ENCODE peak calls at places on chromosomes 13 and 19, in four cellular contexts. One of them, this sample, is unnamed.

GRCh38 chr19:49409441-49410029 is 13.7 kb downstream of the PTH2 start:
- DNase-seq in SK-N-SH: no peak
- DNase-seq in uterus: no peak
- DNase-seq in HFFc6: no peak
- DNase-seq in this sample: no peak

GRCh38 chr19:50695251-50696064 is 24.1 kb downstream of the SHANK1 start:
- DNase-seq in SK-N-SH: peak; percentile 97
- DNase-seq in HFFc6: no peak
- DNase-seq in uterus: no peak
- DNase-seq in this sample: peak; percentile 84

GRCh38 chr19:50334741-50335421 is 5.7 kb upstream of the KCNC3 start:
- DNase-seq in HFFc6: no peak
- DNase-seq in SK-N-SH: no peak
- DNase-seq in uterus: no peak
- DNase-seq in this sample: no peak

GRCh38 chr19:7492142-7493055 is 3.6 kb upstream of the PEX11G start:
- DNase-seq in uterus: no peak
- DNase-seq in SK-N-SH: no peak
- DNase-seq in HFFc6: no peak
- DNase-seq in this sample: no peak

GRCh38 chr19:13764821-13765394 is 586 bp downstream of the MRI1 start:
- DNase-seq in HFFc6: no peak
- DNase-seq in uterus: no peak
- DNase-seq in SK-N-SH: peak; percentile 74
- DNase-seq in this sample: no peak

GRCh38 chr13:94251801-94252200 is 227.7 kb downstream of the DCT start:
- DNase-seq in uterus: peak; percentile 14
- DNase-seq in SK-N-SH: no peak
- DNase-seq in HFFc6: no peak
- DNase-seq in this sample: no peak

GRCh38 chr19:48616041-48616436 is 1.2 kb upstream of the FAM83E start:
- DNase-seq in SK-N-SH: no peak
- DNase-seq in uterus: no peak
- DNase-seq in HFFc6: no peak
- DNase-seq in this sample: no peak

GRCh38 chr19:16380943-16381755 is 56.5 kb downstream of the KLF2 start:
- DNase-seq in SK-N-SH: no peak
- DNase-seq in uterus: no peak
- DNase-seq in HFFc6: no peak
- DNase-seq in this sample: no peak

GRCh38 chr13:28792992-28793391 is 27.1 kb upstream of the MTUS2 start:
- DNase-seq in uterus: no peak
- DNase-seq in HFFc6: peak; percentile 90
- DNase-seq in SK-N-SH: no peak
- DNase-seq in this sample: no peak

DNA sequence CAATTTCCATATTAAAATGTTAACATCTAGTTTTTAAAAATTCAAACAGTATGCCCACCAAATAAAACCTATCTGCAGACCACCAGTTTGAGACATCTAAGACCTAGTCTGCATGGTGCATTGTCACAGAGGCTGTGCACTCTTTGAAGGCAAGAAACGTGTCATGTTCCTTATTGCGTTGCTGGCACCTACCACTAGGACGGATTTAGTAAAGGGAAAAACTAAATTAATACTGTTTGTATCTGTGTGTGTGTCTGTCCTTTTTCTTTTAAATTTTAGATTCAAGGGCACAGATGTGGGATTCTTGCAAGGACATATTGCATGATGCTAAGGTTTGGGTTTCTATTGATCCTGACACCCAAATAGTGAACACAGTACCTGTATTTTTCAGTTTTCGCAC is 481.4 kb downstream of the UQCRFS1 start:
- DNase-seq in HFFc6: no peak
- DNase-seq in SK-N-SH: no peak
- DNase-seq in uterus: no peak
- DNase-seq in this sample: no peak
- TF ChIP-seq CTCF in HFFc6: peak; percentile 32
- TF ChIP-seq CTCF in SK-N-SH: no peak
- TF ChIP-seq CTCF in uterus: no peak
- TF ChIP-seq CTCF in this sample: no peak

GRCh38 chr13:82803341-82803740 is 1078.9 kb downstream of the SLITRK1 start:
- DNase-seq in uterus: no peak
- DNase-seq in SK-N-SH: no peak
- DNase-seq in HFFc6: no peak
- DNase-seq in this sample: no peak

GRCh38 chr13:82800391-82800790 is 1081.9 kb downstream of the SLITRK1 start:
- DNase-seq in SK-N-SH: no peak
- DNase-seq in uterus: no peak
- DNase-seq in HFFc6: peak; percentile 35
- DNase-seq in this sample: no peak

GRCh38 chr13:82802528-82802927 is 1079.7 kb downstream of the SLITRK1 start:
- DNase-seq in uterus: no peak
- DNase-seq in HFFc6: no peak
- DNase-seq in SK-N-SH: no peak
- DNase-seq in this sample: no peak

DNA sequence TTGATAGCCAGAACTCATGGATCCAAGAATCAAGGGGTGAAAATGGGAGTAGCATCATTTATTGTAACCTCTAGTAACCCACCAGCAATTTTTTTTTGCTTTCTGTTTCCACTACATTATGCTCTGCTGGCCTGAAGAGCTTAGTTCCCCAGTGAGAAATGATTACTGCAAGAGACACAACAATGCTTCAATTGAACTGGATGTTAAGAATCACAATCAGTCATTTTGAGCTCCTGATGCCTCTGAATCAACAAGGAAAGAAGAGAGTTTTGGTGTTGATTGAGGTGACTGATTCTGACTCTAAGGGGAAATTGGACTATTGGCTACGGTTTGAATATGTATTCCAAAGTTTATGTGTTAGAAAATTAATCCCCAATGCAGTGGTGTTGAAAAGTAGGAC is 1084.4 kb downstream of the SLITRK1 start:
- DNase-seq in SK-N-SH: no peak
- DNase-seq in uterus: no peak
- DNase-seq in HFFc6: no peak
- DNase-seq in this sample: no peak
- TF ChIP-seq CTCF in SK-N-SH: no peak
- TF ChIP-seq CTCF in uterus: no peak
- TF ChIP-seq CTCF in HFFc6: no peak
- TF ChIP-seq CTCF in this sample: no peak

GRCh38 chr19:32749361-32749760 is 29.8 kb downstream of the TDRD12 start:
- DNase-seq in SK-N-SH: no peak
- DNase-seq in uterus: no peak
- DNase-seq in HFFc6: no peak
- DNase-seq in this sample: no peak

GRCh38 chr19:32748948-32749347 is 29.4 kb downstream of the TDRD12 start:
- DNase-seq in uterus: no peak
- DNase-seq in SK-N-SH: no peak
- DNase-seq in HFFc6: no peak
- DNase-seq in this sample: no peak

GRCh38 chr19:32750441-32751055 is 31.0 kb downstream of the TDRD12 start:
- DNase-seq in uterus: no peak
- DNase-seq in HFFc6: no peak
- DNase-seq in SK-N-SH: no peak
- DNase-seq in this sample: no peak

GRCh38 chr19:32751066-32751465 is 31.5 kb downstream of the TDRD12 start:
- DNase-seq in uterus: no peak
- DNase-seq in SK-N-SH: no peak
- DNase-seq in HFFc6: no peak
- DNase-seq in this sample: no peak

GRCh38 chr19:32748497-32748896 is 28.9 kb downstream of the TDRD12 start:
- DNase-seq in SK-N-SH: peak; percentile 33
- DNase-seq in HFFc6: no peak
- DNase-seq in uterus: no peak
- DNase-seq in this sample: peak; percentile 43
- TF ChIP-seq CTCF in SK-N-SH: no peak
- TF ChIP-seq CTCF in HFFc6: peak; percentile 31
- TF ChIP-seq CTCF in uterus: no peak
- TF ChIP-seq CTCF in this sample: peak; percentile 57

GRCh38 chr19:3431760-3432397 is 48.4 kb downstream of the SMIM24 start:
- DNase-seq in HFFc6: no peak
- DNase-seq in uterus: no peak
- DNase-seq in SK-N-SH: no peak
- DNase-seq in this sample: no peak
- TF ChIP-seq CTCF in HFFc6: no peak
- TF ChIP-seq CTCF in uterus: no peak
- TF ChIP-seq CTCF in SK-N-SH: no peak
- TF ChIP-seq CTCF in this sample: no peak

GRCh38 chr19:58519087-58519354 is 589 bp downstream of the ZBTB45 start:
- DNase-seq in uterus: peak; percentile 66
- DNase-seq in HFFc6: peak; percentile 60
- DNase-seq in SK-N-SH: peak; percentile 88
- DNase-seq in this sample: peak; percentile 84

GRCh38 chr19:58515259-58515658 is 3.5 kb upstream of the SLC27A5 start:
- DNase-seq in SK-N-SH: no peak
- DNase-seq in uterus: no peak
- DNase-seq in HFFc6: no peak
- DNase-seq in this sample: no peak

GRCh38 chr19:58516246-58516836 is 3.3 kb downstream of the ZBTB45 start:
- DNase-seq in uterus: no peak
- DNase-seq in SK-N-SH: no peak
- DNase-seq in HFFc6: no peak
- DNase-seq in this sample: no peak

GRCh38 chr19:58518261-58519086 is 1.1 kb downstream of the ZBTB45 start:
- DNase-seq in uterus: no peak
- DNase-seq in SK-N-SH: peak; percentile 39
- DNase-seq in HFFc6: no peak
- DNase-seq in this sample: no peak

DNA sequence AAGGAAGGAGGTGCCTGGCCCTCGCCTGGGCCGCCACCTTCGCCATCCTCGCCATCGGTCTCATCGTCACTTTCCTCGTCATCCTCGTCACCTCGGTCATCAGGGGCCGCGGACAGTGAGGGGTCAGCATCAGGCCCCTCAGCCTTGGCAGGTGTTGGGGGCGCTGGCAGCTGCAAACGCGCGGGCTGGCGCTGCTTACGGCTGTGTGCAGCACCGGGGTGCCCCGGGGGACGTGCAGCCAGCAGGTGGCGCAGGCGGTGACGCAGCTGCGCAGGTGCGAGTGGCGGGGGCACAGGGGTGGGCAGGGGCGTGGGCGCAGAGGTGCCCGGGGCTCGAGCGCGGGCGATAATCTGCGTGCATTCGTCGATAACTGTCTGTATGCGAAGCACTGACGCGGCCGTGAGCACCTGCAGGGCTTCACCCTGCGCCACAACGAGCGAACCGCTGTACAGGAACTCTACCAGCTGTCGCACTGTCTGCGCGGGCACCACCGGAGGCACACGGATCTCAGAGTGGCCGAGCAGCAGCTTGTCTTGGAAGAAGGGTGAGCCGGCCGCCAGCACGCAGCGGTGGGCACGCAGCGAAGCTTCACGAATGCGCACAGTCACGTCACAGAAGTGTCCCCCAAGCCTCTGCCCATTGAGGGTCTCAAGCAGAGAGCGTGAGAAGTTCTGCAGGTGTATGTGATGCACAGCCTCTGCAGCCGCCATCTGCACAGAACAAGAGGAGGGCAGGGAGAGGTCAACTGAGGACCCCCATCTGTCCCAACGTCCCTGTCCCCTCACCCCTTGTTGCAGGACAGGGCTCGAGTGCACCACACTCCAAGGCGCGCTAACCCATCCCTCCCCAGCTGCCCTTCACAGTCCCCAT is 2.4 kb downstream of the ZBTB45 start:
- DNase-seq in uterus: no peak
- DNase-seq in SK-N-SH: no peak
- DNase-seq in HFFc6: no peak
- DNase-seq in this sample: no peak
- TF ChIP-seq CTCF in uterus: no peak
- TF ChIP-seq CTCF in SK-N-SH: no peak
- TF ChIP-seq CTCF in HFFc6: peak; percentile 59
- TF ChIP-seq CTCF in this sample: peak; percentile 36

This sample was measured in WERI-Rb-1.